ENCODE peak calls at places on chromosomes 11 and 22, in four cellular contexts. E is foreskin fibroblast, T is tibial nerve, N is fibroblast of pulmonary artery. D is an unnamed sample.

GRCh38 chr11:5966958-5967357 is 1.3 kb downstream of the OR56A5 start:
- DNase-seq in T (no peak), E (no peak), N (no peak), D (no peak)

GRCh38 chr22:29742319-29742718 is 22.5 kb downstream of the CABP7 start:
- DNase-seq in N (no peak), T (no peak), E (no peak), D (no peak)

GRCh38 chr11:125297346-125297910 is 132.9 kb downstream of the PKNOX2 start:
- DNase-seq in N (no peak), E (no peak), T (no peak), D (no peak)

GRCh38 chr11:133197425-133197824 is 334.9 kb downstream of the OPCML start:
- DNase-seq in E (no peak), N (no peak), T (no peak), D (no peak)

GRCh38 chr11:74255741-74256369 is 55.6 kb downstream of the P4HA3 start:
- DNase-seq in T (no peak), N (peak), E (peak), D (peak)

GRCh38 chr11:9025101-9025850 is 21.5 kb upstream of the NRIP3 start:
- DNase-seq in E (no peak), T (no peak), N (no peak), D (no peak)

GRCh38 chr11:14448229-14448628 is 51.4 kb downstream of the COPB1 start:
- DNase-seq in T (no peak), N (no peak), E (no peak), D (no peak)

GRCh38 chr22:23878219-23878618 is 16.0 kb upstream of the MIF start:
- DNase-seq in E (no peak), N (no peak), T (no peak), D (no peak)

GRCh38 chr22:48895831-48896765 is 931.6 kb downstream of the BRD1 start:
- DNase-seq in T (no peak), N (no peak), E (no peak), D (no peak)

GRCh38 chr11:85953491-85954143 is 98.4 kb downstream of the CCDC83 start:
- DNase-seq in T (no peak), E (peak), N (peak), D (peak)

GRCh38 chr11:94147433-94147845 is 18.8 kb downstream of the PANX1 start:
- DNase-seq in E (no peak), T (no peak), N (no peak), D (no peak)

GRCh38 chr11:78030429-78031325 is 7.6 kb upstream of the KCTD14 start:
- DNase-seq in E (peak), T (no peak), N (peak), D (no peak)

GRCh38 chr11:821513-822371 is 3.0 kb downstream of the PNPLA2 start:
- DNase-seq in E (no peak), N (no peak), T (no peak), D (no peak)
- H3K4me3 ChIP-seq in E (no peak), N (no peak), T (no peak), D (no peak)

GRCh38 chr11:69376155-69377028 is 82.4 kb downstream of the MYEOV start:
- DNase-seq in T (no peak), N (no peak), E (no peak), D (no peak)
- TF ChIP-seq CTCF in T (no peak), N (no peak), E (no peak), D (no peak)

DNA sequence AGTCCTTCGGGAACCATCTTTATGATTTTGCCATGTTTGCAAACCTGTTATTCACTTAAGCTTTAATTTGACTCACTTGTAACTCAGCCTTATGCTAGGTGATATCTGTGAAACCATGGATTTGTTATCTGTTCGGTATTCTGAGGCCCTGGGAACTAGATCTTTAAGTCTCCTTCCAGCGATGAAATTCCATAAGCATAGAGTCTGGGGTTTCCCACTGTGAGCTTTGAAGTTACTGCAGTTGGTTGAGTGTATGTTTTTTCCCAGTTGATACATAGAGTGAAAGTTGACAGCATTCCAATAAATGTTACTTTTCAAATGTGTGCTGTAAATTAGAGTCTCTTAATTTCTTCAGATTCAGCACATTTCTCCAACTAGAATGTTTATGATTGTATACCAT is 66.9 kb downstream of the TNRC6B start:
- DNase-seq in N (no peak), E (no peak), T (no peak), D (no peak)
- H3K4me3 ChIP-seq in N (no peak), E (no peak), T (no peak), D (no peak)

GRCh38 chr11:64996710-64997380 is at the start of gene BATF2:
- DNase-seq in T (peak), N (peak), E (peak), D (peak)
- TF ChIP-seq CTCF in T (peak), N (peak), E (peak), D (peak)

GRCh38 chr11:119441898-119442243 is 18.9 kb upstream of the THY1 start:
- DNase-seq in E (no peak), N (no peak), T (no peak), D (no peak)
- H3K4me3 ChIP-seq in E (no peak), N (no peak), T (no peak), D (no peak)